ENCODE peak calls at places on chromosomes 6 and 20, in eight cellular contexts. One of them, this sample, is unnamed.

GRCh38 chr20:346033-346639 is 775 bp upstream of the NRSN2 start:
- DNase-seq in mucosa of descending colon: no peak
- DNase-seq in HCT116: no peak
- DNase-seq in heart left ventricle: no peak
- DNase-seq in transverse colon: no peak
- DNase-seq in hepatocyte: no peak
- DNase-seq in uterus: no peak
- DNase-seq in neural progenitor cell: no peak
- DNase-seq in this sample: no peak

GRCh38 chr6:42532038-42532669 is 31.7 kb upstream of the UBR2 start:
- DNase-seq in mucosa of descending colon: no peak
- DNase-seq in transverse colon: no peak
- DNase-seq in uterus: no peak
- DNase-seq in heart left ventricle: no peak
- DNase-seq in hepatocyte: peak; percentile 77
- DNase-seq in HCT116: peak; percentile 79
- DNase-seq in neural progenitor cell: peak; percentile 77
- DNase-seq in this sample: no peak

GRCh38 chr20:555933-556332 is 12.3 kb upstream of the CSNK2A1 start:
- DNase-seq in transverse colon: peak; percentile 25
- DNase-seq in HCT116: no peak
- DNase-seq in heart left ventricle: no peak
- DNase-seq in hepatocyte: peak; percentile 69
- DNase-seq in uterus: no peak
- DNase-seq in mucosa of descending colon: no peak
- DNase-seq in neural progenitor cell: no peak
- DNase-seq in this sample: no peak

GRCh38 chr6:32906539-32906938 is 34.3 kb downstream of the HLA-DMB start:
- DNase-seq in hepatocyte: no peak
- DNase-seq in neural progenitor cell: no peak
- DNase-seq in mucosa of descending colon: no peak
- DNase-seq in transverse colon: no peak
- DNase-seq in HCT116: no peak
- DNase-seq in uterus: no peak
- DNase-seq in heart left ventricle: no peak
- DNase-seq in this sample: no peak

GRCh38 chr6:125279961-125280360 is 21.8 kb downstream of the HDDC2 start:
- DNase-seq in transverse colon: no peak
- DNase-seq in mucosa of descending colon: no peak
- DNase-seq in heart left ventricle: no peak
- DNase-seq in HCT116: no peak
- DNase-seq in neural progenitor cell: no peak
- DNase-seq in uterus: no peak
- DNase-seq in hepatocyte: no peak
- DNase-seq in this sample: no peak

GRCh38 chr6:169222126-169222525 is 31.5 kb downstream of the THBS2 start:
- DNase-seq in uterus: no peak
- DNase-seq in transverse colon: no peak
- DNase-seq in hepatocyte: no peak
- DNase-seq in heart left ventricle: no peak
- DNase-seq in neural progenitor cell: no peak
- DNase-seq in mucosa of descending colon: no peak
- DNase-seq in HCT116: no peak
- DNase-seq in this sample: no peak

GRCh38 chr6:125789576-125790402 is 971 bp upstream of the NCOA7 start:
- DNase-seq in mucosa of descending colon: peak; percentile 67
- DNase-seq in transverse colon: peak; percentile 58
- DNase-seq in neural progenitor cell: peak; percentile 59
- DNase-seq in hepatocyte: peak; percentile 73
- DNase-seq in HCT116: no peak
- DNase-seq in heart left ventricle: no peak
- DNase-seq in uterus: peak; percentile 67
- DNase-seq in this sample: peak; percentile 74

GRCh38 chr6:156589281-156589680 is 187.9 kb upstream of the ARID1B start:
- DNase-seq in HCT116: no peak
- DNase-seq in mucosa of descending colon: no peak
- DNase-seq in hepatocyte: no peak
- DNase-seq in transverse colon: no peak
- DNase-seq in neural progenitor cell: no peak
- DNase-seq in heart left ventricle: no peak
- DNase-seq in uterus: no peak
- DNase-seq in this sample: no peak

GRCh38 chr6:72940265-72940664 is 285.0 kb downstream of the KHDC1L start:
- DNase-seq in HCT116: no peak
- DNase-seq in mucosa of descending colon: no peak
- DNase-seq in neural progenitor cell: no peak
- DNase-seq in heart left ventricle: no peak
- DNase-seq in uterus: no peak
- DNase-seq in transverse colon: no peak
- DNase-seq in hepatocyte: no peak
- DNase-seq in this sample: no peak

GRCh38 chr6:8860671-8861070 is 425.3 kb upstream of the SLC35B3 start:
- DNase-seq in mucosa of descending colon: no peak
- DNase-seq in HCT116: no peak
- DNase-seq in uterus: no peak
- DNase-seq in neural progenitor cell: no peak
- DNase-seq in transverse colon: no peak
- DNase-seq in hepatocyte: no peak
- DNase-seq in heart left ventricle: no peak
- DNase-seq in this sample: no peak

GRCh38 chr6:64729522-64729921 is 977.5 kb downstream of the EYS start:
- DNase-seq in transverse colon: no peak
- DNase-seq in uterus: no peak
- DNase-seq in heart left ventricle: no peak
- DNase-seq in mucosa of descending colon: no peak
- DNase-seq in hepatocyte: no peak
- DNase-seq in neural progenitor cell: no peak
- DNase-seq in HCT116: no peak
- DNase-seq in this sample: no peak

GRCh38 chr6:84227434-84228197 is at the start of gene CEP162:
- DNase-seq in transverse colon: peak; percentile 93
- DNase-seq in uterus: peak; percentile 90
- DNase-seq in heart left ventricle: peak; percentile 95
- DNase-seq in mucosa of descending colon: peak; percentile 92
- DNase-seq in neural progenitor cell: peak; percentile 93
- DNase-seq in hepatocyte: peak; percentile 92
- DNase-seq in HCT116: peak; percentile 72
- DNase-seq in this sample: peak; percentile 93

GRCh38 chr6:84227044-84227433 is 404 bp downstream of the CEP162 start:
- DNase-seq in mucosa of descending colon: no peak
- DNase-seq in neural progenitor cell: peak; percentile 57
- DNase-seq in transverse colon: no peak
- DNase-seq in HCT116: no peak
- DNase-seq in uterus: no peak
- DNase-seq in hepatocyte: peak; percentile 7
- DNase-seq in heart left ventricle: no peak
- DNase-seq in this sample: peak; percentile 4

GRCh38 chr6:84224251-84224650 is 3.2 kb downstream of the CEP162 start:
- DNase-seq in uterus: no peak
- DNase-seq in hepatocyte: no peak
- DNase-seq in heart left ventricle: no peak
- DNase-seq in mucosa of descending colon: no peak
- DNase-seq in transverse colon: no peak
- DNase-seq in neural progenitor cell: no peak
- DNase-seq in HCT116: no peak
- DNase-seq in this sample: no peak

GRCh38 chr6:84222426-84222825 is 5.0 kb downstream of the CEP162 start:
- DNase-seq in hepatocyte: no peak
- DNase-seq in transverse colon: no peak
- DNase-seq in HCT116: no peak
- DNase-seq in neural progenitor cell: no peak
- DNase-seq in mucosa of descending colon: no peak
- DNase-seq in heart left ventricle: no peak
- DNase-seq in uterus: no peak
- DNase-seq in this sample: no peak

DNA sequence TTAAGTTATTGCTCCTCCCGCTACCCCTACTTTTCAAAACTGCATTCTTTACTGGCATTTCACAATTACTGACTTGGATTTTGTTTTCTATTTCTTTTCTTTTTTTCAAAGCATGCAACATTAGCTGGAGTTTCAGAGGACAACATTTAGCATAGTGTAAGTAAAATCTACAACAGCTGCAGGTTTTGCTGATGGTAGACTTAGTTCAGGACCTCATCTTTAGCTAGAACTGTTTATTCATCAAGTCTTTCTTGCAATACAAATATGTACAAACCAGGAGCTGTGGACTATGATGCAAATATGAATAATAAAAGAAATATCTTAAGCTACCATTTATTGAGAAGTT is 728 bp upstream of the CEP162 start:
- DNase-seq in mucosa of descending colon: no peak
- DNase-seq in hepatocyte: no peak
- DNase-seq in HCT116: no peak
- DNase-seq in uterus: no peak
- DNase-seq in transverse colon: no peak
- DNase-seq in heart left ventricle: no peak
- DNase-seq in neural progenitor cell: no peak
- DNase-seq in this sample: no peak
- TF ChIP-seq CTCF in mucosa of descending colon: peak; percentile 23
- TF ChIP-seq CTCF in hepatocyte: no peak
- TF ChIP-seq CTCF in HCT116: no peak
- TF ChIP-seq CTCF in uterus: no peak
- TF ChIP-seq CTCF in transverse colon: no peak
- TF ChIP-seq CTCF in heart left ventricle: no peak
- TF ChIP-seq CTCF in neural progenitor cell: no peak
- TF ChIP-seq CTCF in this sample: no peak

GRCh38 chr6:90268178-90268577 is 28.5 kb downstream of the BACH2 start:
- DNase-seq in hepatocyte: no peak
- DNase-seq in heart left ventricle: no peak
- DNase-seq in neural progenitor cell: no peak
- DNase-seq in mucosa of descending colon: no peak
- DNase-seq in transverse colon: no peak
- DNase-seq in uterus: no peak
- DNase-seq in HCT116: no peak
- DNase-seq in this sample: no peak
- H3K4me3 ChIP-seq in hepatocyte: no peak overlapping the region
- H3K4me3 ChIP-seq in heart left ventricle: no peak overlapping the region
- H3K4me3 ChIP-seq in neural progenitor cell: no peak overlapping the region
- H3K4me3 ChIP-seq in mucosa of descending colon: no peak overlapping the region
- H3K4me3 ChIP-seq in transverse colon: no peak overlapping the region
- H3K4me3 ChIP-seq in uterus: no peak overlapping the region
- H3K4me3 ChIP-seq in HCT116: no peak overlapping the region
- H3K4me3 ChIP-seq in this sample: no peak overlapping the region

GRCh38 chr20:29298759-29299613 is 1958.5 kb upstream of the DEFB115 start:
- DNase-seq in HCT116: no peak
- DNase-seq in neural progenitor cell: no peak
- DNase-seq in transverse colon: no peak
- DNase-seq in heart left ventricle: no peak
- DNase-seq in uterus: no peak
- DNase-seq in hepatocyte: no peak
- DNase-seq in mucosa of descending colon: no peak
- DNase-seq in this sample: no peak
- H3K9me3 ChIP-seq in HCT116: no peaks in the 10 kb centered on the region
- H3K9me3 ChIP-seq in neural progenitor cell: no peaks in the 10 kb centered on the region
- H3K9me3 ChIP-seq in transverse colon: peaks cover 32% of the 10 kb centered on the region
- H3K9me3 ChIP-seq in heart left ventricle: no peaks in the 10 kb centered on the region
- H3K9me3 ChIP-seq in uterus: peaks cover 7% of the 10 kb centered on the region
- H3K9me3 ChIP-seq in hepatocyte: no peaks in the 10 kb centered on the region
- H3K9me3 ChIP-seq in mucosa of descending colon: peaks cover 80% of the 10 kb centered on the region
- H3K9me3 ChIP-seq in this sample: no peaks in the 10 kb centered on the region

GRCh38 chr20:49325981-49326380 is 48.1 kb upstream of the ZNFX1 start:
- DNase-seq in mucosa of descending colon: no peak
- DNase-seq in transverse colon: no peak
- DNase-seq in heart left ventricle: no peak
- DNase-seq in uterus: no peak
- DNase-seq in hepatocyte: no peak
- DNase-seq in HCT116: no peak
- DNase-seq in neural progenitor cell: no peak
- DNase-seq in this sample: no peak

GRCh38 chr20:49324306-49324705 is 46.4 kb upstream of the ZNFX1 start:
- DNase-seq in transverse colon: no peak
- DNase-seq in hepatocyte: no peak
- DNase-seq in uterus: no peak
- DNase-seq in heart left ventricle: no peak
- DNase-seq in HCT116: no peak
- DNase-seq in neural progenitor cell: no peak
- DNase-seq in mucosa of descending colon: no peak
- DNase-seq in this sample: no peak

GRCh38 chr20:49320460-49320859 is 42.6 kb upstream of the ZNFX1 start:
- DNase-seq in transverse colon: no peak
- DNase-seq in uterus: no peak
- DNase-seq in neural progenitor cell: peak; percentile 74
- DNase-seq in mucosa of descending colon: no peak
- DNase-seq in heart left ventricle: no peak
- DNase-seq in HCT116: peak; percentile 50
- DNase-seq in hepatocyte: peak; percentile 63
- DNase-seq in this sample: no peak

GRCh38 chr20:49319204-49319809 is 41.5 kb upstream of the ZNFX1 start:
- DNase-seq in HCT116: no peak
- DNase-seq in heart left ventricle: no peak
- DNase-seq in mucosa of descending colon: no peak
- DNase-seq in hepatocyte: no peak
- DNase-seq in uterus: no peak
- DNase-seq in transverse colon: no peak
- DNase-seq in neural progenitor cell: no peak
- DNase-seq in this sample: no peak

GRCh38 chr20:49323622-49324238 is 45.9 kb upstream of the ZNFX1 start:
- DNase-seq in hepatocyte: peak; percentile 66
- DNase-seq in transverse colon: no peak
- DNase-seq in heart left ventricle: no peak
- DNase-seq in uterus: no peak
- DNase-seq in neural progenitor cell: no peak
- DNase-seq in HCT116: peak; percentile 34
- DNase-seq in mucosa of descending colon: no peak
- DNase-seq in this sample: no peak
- TF ChIP-seq CTCF in hepatocyte: peak; percentile 53
- TF ChIP-seq CTCF in transverse colon: no peak
- TF ChIP-seq CTCF in heart left ventricle: peak; percentile 42
- TF ChIP-seq CTCF in uterus: no peak
- TF ChIP-seq CTCF in neural progenitor cell: no peak
- TF ChIP-seq CTCF in HCT116: peak; percentile 7
- TF ChIP-seq CTCF in mucosa of descending colon: no peak
- TF ChIP-seq CTCF in this sample: no peak

DNA sequence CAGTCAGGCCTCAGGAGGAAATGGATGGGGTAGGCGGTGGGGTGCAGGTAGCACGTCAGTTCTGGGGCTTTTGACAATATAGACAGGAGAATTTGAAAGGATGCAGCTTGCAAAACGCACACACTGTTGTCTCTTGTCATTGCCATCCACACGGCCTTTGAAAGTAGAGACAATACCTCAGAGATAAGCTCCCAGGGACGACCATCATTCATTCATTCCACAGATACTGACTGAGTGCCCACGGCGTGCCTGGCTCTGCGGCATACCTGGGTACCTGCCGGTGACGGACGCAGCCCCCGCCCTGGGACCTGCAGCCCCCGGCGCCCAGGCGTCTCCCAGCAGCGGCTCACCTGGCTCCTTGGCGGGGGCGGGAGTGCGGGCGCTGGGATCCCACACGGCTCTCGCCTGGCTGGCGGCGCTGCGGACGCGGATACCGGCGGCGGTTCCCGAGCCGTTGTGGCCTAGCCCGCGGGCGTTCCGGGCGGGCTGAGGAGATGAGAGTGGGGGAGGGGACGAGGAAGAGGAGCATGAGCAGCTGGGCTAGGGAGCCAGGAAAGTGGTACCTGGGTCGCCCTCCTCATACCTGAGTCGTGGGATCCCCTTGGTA is at the start of gene SLC26A8:
- DNase-seq in heart left ventricle: no peak
- DNase-seq in hepatocyte: peak; percentile 41
- DNase-seq in HCT116: no peak
- DNase-seq in mucosa of descending colon: no peak
- DNase-seq in transverse colon: no peak
- DNase-seq in neural progenitor cell: peak; percentile 50
- DNase-seq in uterus: no peak
- DNase-seq in this sample: no peak
- H3K4me3 ChIP-seq in heart left ventricle: no peak within 1 kb of the TSS
- H3K4me3 ChIP-seq in hepatocyte: no peak within 1 kb of the TSS
- H3K4me3 ChIP-seq in HCT116: no peak within 1 kb of the TSS
- H3K4me3 ChIP-seq in mucosa of descending colon: no peak within 1 kb of the TSS
- H3K4me3 ChIP-seq in transverse colon: no peak within 1 kb of the TSS
- H3K4me3 ChIP-seq in neural progenitor cell: peak within 1 kb of the TSS; percentile 42
- H3K4me3 ChIP-seq in uterus: no peak within 1 kb of the TSS
- H3K4me3 ChIP-seq in this sample: peak within 1 kb of the TSS; percentile 21